ENCODE peak calls at places on chromosomes 13 and 19, in eight cellular contexts. N is brain microvascular endothelial cell, Y is GM23338, R is cardiac fibroblast, U is H1, S is glutamatergic neuron, K is heart right ventricle, T is mesothelial cell of epicardium. I is an unnamed sample.

GRCh38 chr13:112891477-112892401 is 77.3 kb upstream of the MCF2L start:
- DNase-seq in N (no peak), Y (peak), R (no peak), U (no peak), S (peak), K (no peak), T (no peak), I (no peak)

GRCh38 chr19:679418-680286 is 3.5 kb downstream of the FSTL3 start:
- DNase-seq in N (no peak), Y (peak), R (peak), U (no peak), S (peak), K (peak), T (peak), I (no peak)

GRCh38 chr19:48477696-48478338 is 8.6 kb downstream of the CYTH2 start:
- DNase-seq in N (no peak), Y (no peak), R (no peak), U (no peak), S (peak), K (no peak), T (no peak), I (no peak)

GRCh38 chr19:35882074-35882832 is 13.9 kb downstream of the APLP1 start:
- DNase-seq in N (peak), Y (peak), R (peak), U (no peak), S (no peak), K (no peak), T (no peak), I (peak)

GRCh38 chr19:13055213-13056051 is 47.2 kb downstream of the LYL1 start:
- DNase-seq in N (peak), Y (peak), R (peak), U (no peak), S (peak), K (peak), T (peak), I (peak)

GRCh38 chr13:22665531-22665930 is 515.2 kb upstream of the SGCG start:
- DNase-seq in N (no peak), Y (no peak), R (no peak), U (no peak), S (no peak), K (no peak), T (no peak), I (no peak)

GRCh38 chr19:19507354-19507753 is 8.0 kb downstream of the TSSK6 start:
- DNase-seq in N (no peak), Y (no peak), R (no peak), U (no peak), S (no peak), K (no peak), T (no peak), I (no peak)

GRCh38 chr13:23443878-23444277 is 10.4 kb upstream of the SACS start:
- DNase-seq in N (no peak), Y (no peak), R (no peak), U (no peak), S (no peak), K (no peak), T (no peak), I (no peak)

GRCh38 chr13:27621116-27621365 is 651 bp upstream of the POLR1D start:
- DNase-seq in N (no peak), Y (no peak), R (no peak), U (no peak), S (no peak), K (no peak), T (no peak), I (no peak)

GRCh38 chr13:19681517-19681916 is 48.1 kb downstream of the MPHOSPH8 start:
- DNase-seq in N (no peak), Y (peak), R (peak), U (no peak), S (no peak), K (no peak), T (no peak), I (no peak)

GRCh38 chr13:25945596-25945995 is 106.2 kb downstream of the SHISA2 start:
- DNase-seq in N (peak), Y (no peak), R (no peak), U (no peak), S (no peak), K (no peak), T (no peak), I (no peak)

GRCh38 chr19:33649919-33650305 is 28.2 kb downstream of the CHST8 start:
- DNase-seq in N (no peak), Y (no peak), R (no peak), U (no peak), S (no peak), K (no peak), T (no peak), I (no peak)

GRCh38 chr13:60756306-60756705 is 359.3 kb downstream of the TDRD3 start:
- DNase-seq in N (no peak), Y (peak), R (peak), U (no peak), S (no peak), K (no peak), T (no peak), I (no peak)

GRCh38 chr13:74919914-74920313 is 562.1 kb downstream of the TBC1D4 start:
- DNase-seq in N (no peak), Y (no peak), R (no peak), U (no peak), S (no peak), K (no peak), T (no peak), I (no peak)

GRCh38 chr13:76791290-76791664 is 94.9 kb downstream of the KCTD12 start:
- DNase-seq in N (no peak), Y (peak), R (peak), U (peak), S (no peak), K (no peak), T (no peak), I (no peak)

GRCh38 chr19:32437096-32437495 is 31.5 kb downstream of the DPY19L3 start:
- DNase-seq in N (no peak), Y (no peak), R (no peak), U (no peak), S (no peak), K (no peak), T (no peak), I (no peak)

GRCh38 chr19:10858204-10858828 is 10.1 kb downstream of the C19orf38 start:
- DNase-seq in N (no peak), Y (peak), R (peak), U (no peak), S (peak), K (no peak), T (no peak), I (no peak)

GRCh38 chr19:55255618-55256423 is 3.0 kb downstream of the PPP6R1 start:
- DNase-seq in N (peak), Y (no peak), R (peak), U (no peak), S (no peak), K (no peak), T (no peak), I (no peak)

GRCh38 chr19:15717781-15718180 is 10.0 kb upstream of the OR10H2 start:
- DNase-seq in N (no peak), Y (no peak), R (no peak), U (no peak), S (no peak), K (no peak), T (no peak), I (no peak)

GRCh38 chr13:79491715-79492114 is 10.8 kb downstream of the NDFIP2 start:
- DNase-seq in N (no peak), Y (no peak), R (peak), U (no peak), S (no peak), K (no peak), T (no peak), I (peak)

GRCh38 chr13:27131202-27131623 is 40.4 kb downstream of the USP12 start:
- DNase-seq in N (no peak), Y (peak), R (peak), U (no peak), S (no peak), K (no peak), T (no peak), I (no peak)

GRCh38 chr13:24540236-24541126 is 27.9 kb upstream of the PARP4 start:
- DNase-seq in N (no peak), Y (peak), R (no peak), U (peak), S (peak), K (no peak), T (no peak), I (no peak)

GRCh38 chr13:93169980-93170379 is 56.6 kb upstream of the GPC6 start:
- DNase-seq in N (peak), Y (no peak), R (peak), U (no peak), S (no peak), K (no peak), T (no peak), I (peak)

GRCh38 chr19:3080281-3080680 is 13.9 kb upstream of the GNA11 start:
- DNase-seq in N (peak), Y (no peak), R (peak), U (no peak), S (no peak), K (no peak), T (no peak), I (no peak)

GRCh38 chr19:39705578-39706188 is 1.4 kb downstream of the LGALS14 start:
- DNase-seq in N (no peak), Y (no peak), R (no peak), U (no peak), S (no peak), K (no peak), T (no peak), I (no peak)

GRCh38 chr19:33301011-33301899 is 1.1 kb downstream of the CEBPA start:
- DNase-seq in N (no peak), Y (peak), R (peak), U (no peak), S (peak), K (no peak), T (no peak), I (no peak)

GRCh38 chr13:47287291-47287751 is 390.5 kb upstream of the HTR2A start:
- DNase-seq in N (peak), Y (peak), R (peak), U (no peak), S (no peak), K (no peak), T (no peak), I (no peak)

GRCh38 chr13:71252191-71252704 is 614.8 kb downstream of the DACH1 start:
- DNase-seq in N (no peak), Y (no peak), R (peak), U (no peak), S (no peak), K (no peak), T (no peak), I (no peak)

GRCh38 chr19:547836-548720 is 4.2 kb downstream of the GZMM start:
- DNase-seq in N (no peak), Y (no peak), R (no peak), U (no peak), S (no peak), K (no peak), T (no peak), I (no peak)

GRCh38 chr13:113723400-113724015 is 35.5 kb upstream of the TMEM255B start:
- DNase-seq in N (no peak), Y (no peak), R (no peak), U (no peak), S (no peak), K (no peak), T (no peak), I (no peak)

GRCh38 chr19:49840736-49841249 is 10.2 kb upstream of the PTOV1 start:
- DNase-seq in N (no peak), Y (peak), R (no peak), U (no peak), S (no peak), K (no peak), T (no peak), I (no peak)

DNA sequence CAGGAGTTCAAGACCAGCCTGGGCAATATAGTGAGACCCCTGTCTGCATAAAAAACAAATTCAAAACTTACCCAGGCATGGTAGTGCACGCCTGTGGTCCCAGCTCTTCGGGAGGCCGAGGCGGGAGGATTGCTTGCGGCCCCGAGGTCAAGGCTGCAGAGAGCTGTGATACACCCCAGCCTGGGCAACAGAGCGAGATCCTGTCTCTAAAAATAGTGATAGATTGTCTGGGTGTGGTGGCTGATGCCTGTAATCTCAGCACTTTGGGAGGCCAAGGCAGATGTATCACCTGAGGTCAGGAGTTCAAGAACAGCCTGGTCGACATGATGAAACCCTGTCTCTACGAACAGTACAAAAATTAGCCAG is 4.0 kb upstream of the KLF16 start:
- DNase-seq in N (no peak), Y (no peak), R (no peak), U (no peak), S (no peak), K (no peak), T (no peak), I (no peak)
- TF ChIP-seq CTCF in N (no peak), Y (no peak), R (no peak), U (no peak), S (no peak), K (no peak), T (no peak), I (no peak)

GRCh38 chr13:50080856-50081105 is 65.5 kb downstream of the KCNRG start:
- DNase-seq in N (no peak), Y (no peak), R (peak), U (no peak), S (no peak), K (no peak), T (no peak), I (no peak)

GRCh38 chr13:50082426-50083283 is 67.4 kb downstream of the KCNRG start:
- DNase-seq in N (peak), Y (peak), R (peak), U (no peak), S (peak), K (peak), T (peak), I (peak)

GRCh38 chr13:50081899-50082425 is 66.7 kb downstream of the KCNRG start:
- DNase-seq in N (peak), Y (peak), R (peak), U (peak), S (peak), K (peak), T (peak), I (peak)

GRCh38 chr13:50081106-50081898 is 66.1 kb downstream of the KCNRG start:
- DNase-seq in N (no peak), Y (peak), R (no peak), U (no peak), S (peak), K (peak), T (peak), I (no peak)

GRCh38 chr13:50085063-50085462 is 69.8 kb downstream of the KCNRG start:
- DNase-seq in N (no peak), Y (peak), R (peak), U (no peak), S (no peak), K (no peak), T (no peak), I (no peak)
- TF ChIP-seq CTCF in N (peak), Y (peak), R (peak), U (no peak), S (peak), K (peak), T (peak), I (peak)

GRCh38 chr19:43774103-43774939 is 6.5 kb downstream of the KCNN4 start:
- DNase-seq in N (peak), Y (peak), R (peak), U (no peak), S (peak), K (peak), T (peak), I (no peak)
- TF ChIP-seq CTCF in N (peak), Y (peak), R (peak), U (peak), S (peak), K (peak), T (peak), I (peak)

GRCh38 chr13:44098559-44098958 is 218.9 kb downstream of the LACC1 start:
- DNase-seq in N (no peak), Y (no peak), R (no peak), U (no peak), S (no peak), K (no peak), T (no peak), I (no peak)
- TF ChIP-seq CTCF in N (no peak), Y (no peak), R (no peak), U (no peak), S (no peak), K (no peak), T (no peak), I (no peak)

GRCh38 chr19:52601025-52601973 is 31.2 kb downstream of the ZNF701 start:
- DNase-seq in N (peak), Y (peak), R (peak), U (peak), S (peak), K (peak), T (peak), I (peak)
- TF ChIP-seq CTCF in N (peak), Y (peak), R (peak), U (peak), S (peak), K (peak), T (peak), I (peak)

GRCh38 chr19:4122480-4122879 is 1.4 kb downstream of the MAP2K2 start:
- DNase-seq in N (no peak), Y (no peak), R (no peak), U (no peak), S (no peak), K (no peak), T (no peak), I (no peak)

GRCh38 chr19:4121815-4122214 is 2.1 kb downstream of the MAP2K2 start:
- DNase-seq in N (no peak), Y (no peak), R (no peak), U (no peak), S (no peak), K (no peak), T (no peak), I (no peak)

GRCh38 chr19:4120933-4121612 is 2.8 kb downstream of the MAP2K2 start:
- DNase-seq in N (no peak), Y (no peak), R (no peak), U (no peak), S (no peak), K (no peak), T (no peak), I (no peak)

GRCh38 chr19:4124638-4125037 is 716 bp upstream of the MAP2K2 start:
- DNase-seq in N (no peak), Y (peak), R (no peak), U (no peak), S (no peak), K (no peak), T (no peak), I (no peak)

GRCh38 chr19:4123615-4124568 is at the start of gene MAP2K2:
- DNase-seq in N (peak), Y (peak), R (peak), U (peak), S (peak), K (peak), T (peak), I (peak)
- TF ChIP-seq CTCF in N (no peak), Y (no peak), R (no peak), U (no peak), S (no peak), K (no peak), T (no peak), I (no peak)

DNA sequence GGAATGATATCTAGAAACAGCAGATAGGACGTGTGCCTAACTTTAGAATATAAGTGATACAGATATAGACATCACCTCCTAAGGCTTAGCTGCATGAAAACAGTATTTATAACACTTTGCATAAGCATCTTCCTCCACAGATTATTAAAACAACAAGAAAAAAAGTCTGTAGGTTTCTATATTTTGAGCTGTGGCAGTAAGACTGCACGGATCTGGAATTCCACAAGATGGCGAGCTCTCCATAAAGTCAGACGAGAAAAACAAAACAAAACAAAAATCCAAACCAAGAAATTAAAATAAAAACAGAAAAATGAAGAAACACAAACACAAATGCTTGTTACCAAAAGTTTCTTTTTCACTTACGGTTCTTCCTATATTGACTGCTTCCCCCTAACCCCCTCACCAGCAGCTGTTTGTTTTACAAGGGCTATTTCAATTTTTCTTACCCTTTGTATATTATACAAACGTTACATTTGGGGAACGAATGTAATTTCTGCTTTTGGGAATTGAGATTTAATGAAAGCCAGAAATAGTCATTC is 285.8 kb downstream of the MYO16 start:
- DNase-seq in N (peak), Y (peak), R (peak), U (no peak), S (no peak), K (no peak), T (no peak), I (peak)
- TF ChIP-seq CTCF in N (peak), Y (peak), R (peak), U (no peak), S (peak), K (no peak), T (peak), I (peak)